ENCODE peak calls at places on chromosomes 3 and 15, in four cellular contexts. D, X, Y and R are unnamed samples.

GRCh38 chr15:95259965-95260364 is 1028.6 kb downstream of the MCTP2 start:
- DNase-seq in D (no peak), X (no peak), Y (no peak), R (no peak)

GRCh38 chr15:91385301-91385700 is 285.2 kb downstream of the SV2B start:
- DNase-seq in D (no peak), X (no peak), Y (no peak), R (no peak)

GRCh38 chr15:101328001-101328400 is 33.0 kb upstream of the SNRPA1 start:
- DNase-seq in D (no peak), X (no peak), Y (no peak), R (no peak)

GRCh38 chr3:126103121-126104027 is 19.4 kb upstream of the SLC41A3 start:
- DNase-seq in D (peak; percentile 12), X (no peak), Y (no peak), R (no peak)

GRCh38 chr15:48795901-48796300 is 15.0 kb downstream of the CEP152 start:
- DNase-seq in D (no peak), X (no peak), Y (no peak), R (no peak)

GRCh38 chr3:57391767-57392166 is 99.3 kb upstream of the ASB14 start:
- DNase-seq in D (no peak), X (no peak), Y (no peak), R (no peak)

GRCh38 chr3:13335062-13335461 is 85.1 kb downstream of the NUP210 start:
- DNase-seq in D (no peak), X (no peak), Y (no peak), R (no peak)

GRCh38 chr15:35410775-35411174 is 135.2 kb downstream of the DPH6 start:
- DNase-seq in D (no peak), X (no peak), Y (no peak), R (no peak)

GRCh38 chr3:16378415-16378814 is 113.4 kb downstream of the OXNAD1 start:
- DNase-seq in D (no peak), X (no peak), Y (no peak), R (no peak)

GRCh38 chr3:183129243-183129642 is 29.9 kb upstream of the MCCC1 start:
- DNase-seq in D (no peak), X (no peak), Y (no peak), R (no peak)

DNA sequence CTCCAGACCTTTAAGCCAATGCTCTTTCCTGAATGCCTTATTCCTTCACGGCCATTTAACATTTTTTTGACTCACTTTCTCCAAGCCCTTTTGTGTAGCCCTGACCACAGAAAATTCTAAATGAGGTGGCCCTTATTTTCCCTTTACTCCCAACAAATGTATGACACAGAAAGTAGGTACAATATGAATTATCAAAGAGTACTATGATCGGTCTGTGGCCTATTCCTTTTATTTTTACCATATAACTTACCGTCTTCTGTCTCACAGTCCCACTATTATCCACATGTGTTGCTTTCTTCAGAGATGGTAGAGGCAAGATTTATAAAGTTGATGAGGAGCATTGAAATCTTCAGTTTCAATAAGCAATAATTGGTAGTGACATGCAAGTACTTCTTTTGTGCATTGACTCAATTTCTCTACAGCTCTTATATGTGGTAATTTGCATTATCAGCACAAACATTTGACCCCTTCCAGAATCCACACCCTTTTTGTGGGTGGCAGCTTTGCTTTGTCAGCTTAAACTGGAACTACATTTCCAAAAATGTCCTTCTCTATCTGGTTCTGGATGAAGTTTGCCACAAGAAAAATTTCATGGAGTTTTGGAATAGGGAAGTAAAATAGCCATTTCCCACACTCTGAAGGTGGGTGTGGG is 143.8 kb upstream of the GADL1 start:
- DNase-seq in D (no peak), X (no peak), Y (no peak), R (no peak)
- H3K36me3 ChIP-seq in D (no peaks in the 10 kb centered on the region), X (no peaks in the 10 kb centered on the region), Y (no peaks in the 10 kb centered on the region), R (no peaks in the 10 kb centered on the region)

DNA sequence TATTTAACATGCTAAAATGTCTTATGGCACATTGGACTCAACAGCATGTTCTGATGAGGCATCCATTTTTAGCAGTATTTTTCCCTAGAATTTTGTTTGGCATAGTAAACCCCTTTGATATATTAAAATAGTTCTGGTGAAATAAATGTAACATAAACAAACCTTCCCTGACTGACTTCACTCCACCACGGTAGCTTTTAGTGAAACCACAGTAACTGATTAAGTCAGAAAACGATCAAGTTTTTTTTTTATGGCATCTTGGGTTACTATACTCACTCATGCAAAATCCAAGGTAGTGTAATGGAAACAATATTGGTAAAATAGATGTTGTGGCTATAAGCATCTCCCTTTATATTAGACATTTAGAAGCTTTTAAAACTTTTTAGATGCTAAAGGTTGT is 2.8 kb downstream of the SERP1 start:
- DNase-seq in D (no peak), X (no peak), Y (no peak), R (no peak)
- H3K4me1 ChIP-seq in D (peaks cover 10% of the 10 kb centered on the region), X (peaks cover 10% of the 10 kb centered on the region), Y (peaks cover 39% of the 10 kb centered on the region), R (peaks cover 56% of the 10 kb centered on the region)

DNA sequence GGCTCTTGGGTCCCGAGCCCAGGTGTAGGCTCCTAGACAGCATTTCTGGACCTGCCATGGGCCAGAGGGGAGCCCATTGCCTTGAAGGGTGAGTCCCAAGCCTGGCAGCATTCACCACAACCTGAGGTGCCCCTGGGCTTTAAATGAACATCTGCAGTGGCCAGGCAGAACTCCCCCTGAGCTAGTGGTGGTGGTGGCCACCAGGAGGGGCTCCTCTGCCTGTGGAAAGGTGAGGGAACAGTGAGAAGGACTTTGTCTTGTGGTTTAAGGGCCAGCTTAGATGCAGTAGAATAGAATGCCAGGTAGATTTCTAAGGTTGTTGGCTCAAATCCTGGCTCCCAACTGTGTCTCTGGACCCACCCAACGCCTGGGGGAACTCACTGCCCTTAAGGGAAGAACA is 55.6 kb downstream of the CASR start:
- DNase-seq in D (no peak), X (no peak), Y (no peak), R (no peak)
- H3K27me3 ChIP-seq in D (no peaks in the 10 kb centered on the region), X (peaks cover 4% of the 10 kb centered on the region), Y (no peaks in the 10 kb centered on the region), R (no peaks in the 10 kb centered on the region)

GRCh38 chr3:43081796-43082195 is 24.1 kb downstream of the POMGNT2 start:
- DNase-seq in D (no peak), X (no peak), Y (no peak), R (no peak)
- H3K36me3 ChIP-seq in D (no peaks in the 10 kb centered on the region), X (peaks cover 27% of the 10 kb centered on the region), Y (peaks cover 5% of the 10 kb centered on the region), R (no peaks in the 10 kb centered on the region)